ENCODE peak calls at places on chromosomes 11 and 22, in six cellular contexts. A, Q, F, C, V and Y are unnamed samples.

GRCh38 chr22:17302616-17303015 is 66.6 kb upstream of the CECR2 start:
- DNase-seq in A (no peak), Q (no peak), F (no peak), C (no peak), V (no peak), Y (no peak)

GRCh38 chr11:44817207-44817944 is 90.6 kb downstream of the TSPAN18 start:
- DNase-seq in A (no peak), Q (no peak), F (no peak), C (no peak), V (no peak), Y (no peak)

GRCh38 chr11:12900496-12900895 is 108.6 kb upstream of the RASSF10 start:
- DNase-seq in A (peak), Q (no peak), F (peak), C (no peak), V (no peak), Y (peak)

GRCh38 chr11:83151274-83151977 is 5.5 kb upstream of the PCF11 start:
- DNase-seq in A (no peak), Q (no peak), F (peak), C (no peak), V (no peak), Y (no peak)

GRCh38 chr11:38562562-38562961 is 1964.5 kb upstream of the RAG2 start:
- DNase-seq in A (no peak), Q (no peak), F (no peak), C (no peak), V (no peak), Y (no peak)

GRCh38 chr22:49720279-49720959 is 107.3 kb downstream of the BRD1 start:
- DNase-seq in A (no peak), Q (no peak), F (no peak), C (no peak), V (peak), Y (no peak)

GRCh38 chr11:131371791-131372104 is 1.3 kb downstream of the NTM start:
- DNase-seq in A (no peak), Q (no peak), F (no peak), C (no peak), V (no peak), Y (no peak)

GRCh38 chr22:20061481-20061861 is 18.6 kb upstream of the DGCR8 start:
- DNase-seq in A (peak), Q (no peak), F (peak), C (no peak), V (no peak), Y (no peak)

GRCh38 chr11:109963101-109963500 is 130.1 kb upstream of the ZC3H12C start:
- DNase-seq in A (no peak), Q (no peak), F (no peak), C (no peak), V (no peak), Y (no peak)

GRCh38 chr11:9656864-9657263 is 7.0 kb upstream of the SWAP70 start:
- DNase-seq in A (no peak), Q (no peak), F (no peak), C (no peak), V (no peak), Y (no peak)

GRCh38 chr22:27668828-27669797 is 132.4 kb downstream of the MN1 start:
- DNase-seq in A (peak), Q (no peak), F (peak), C (no peak), V (no peak), Y (peak)

GRCh38 chr11:45501277-45501979 is 164.0 kb downstream of the CHST1 start:
- DNase-seq in A (peak), Q (no peak), F (no peak), C (no peak), V (no peak), Y (peak)

GRCh38 chr22:23038334-23038642 is 32.0 kb upstream of the GNAZ start:
- DNase-seq in A (no peak), Q (no peak), F (no peak), C (no peak), V (no peak), Y (no peak)

GRCh38 chr11:10526974-10527918 is 13.7 kb downstream of the RNF141 start:
- DNase-seq in A (no peak), Q (no peak), F (peak), C (no peak), V (no peak), Y (no peak)

GRCh38 chr11:50379484-50379883 is 346.8 kb downstream of the OR4C45 start:
- DNase-seq in A (no peak), Q (no peak), F (no peak), C (no peak), V (no peak), Y (no peak)

GRCh38 chr11:61352038-61352437 is 9.6 kb downstream of the CYB561A3 start:
- DNase-seq in A (no peak), Q (no peak), F (no peak), C (no peak), V (no peak), Y (no peak)

GRCh38 chr22:50531546-50532352 is 1.9 kb upstream of the TYMP start:
- DNase-seq in A (peak), Q (peak), F (peak), C (no peak), V (peak), Y (no peak)

GRCh38 chr22:47713880-47714452 is 951.5 kb downstream of the TBC1D22A start:
- DNase-seq in A (no peak), Q (no peak), F (no peak), C (no peak), V (no peak), Y (no peak)

GRCh38 chr11:3802016-3802790 is 4.8 kb upstream of the NUP98 start:
- DNase-seq in A (peak), Q (no peak), F (no peak), C (no peak), V (no peak), Y (no peak)